ENCODE peak calls at places on chromosomes 2 and 18, in eight cellular contexts. R, T, O, Y, D, L, N and W are unnamed samples.
A peak's percentile ranks its signal among the peaks of the same experiment; 100 is the strongest.

GRCh38 chr2:178271629-178272333 is 77.5 kb downstream of the OSBPL6 start:
- DNase-seq in R (no peak), T (no peak), O (no peak), Y (no peak), D (peak; percentile 24), L (no peak), N (no peak), W (peak; percentile 84)

GRCh38 chr2:73071452-73072399 is at the start of gene SFXN5:
- DNase-seq in R (peak; percentile 97), T (peak; percentile 87), O (peak; percentile 94), Y (peak; percentile 76), D (peak; percentile 68), L (peak; percentile 84), N (peak; percentile 89), W (peak; percentile 86)

GRCh38 chr2:217064234-217065103 is 204.6 kb upstream of the TNP1 start:
- DNase-seq in R (peak; percentile 61), T (no peak), O (no peak), Y (no peak), D (no peak), L (no peak), N (no peak), W (no peak)

GRCh38 chr2:3186766-3187165 is 190.9 kb downstream of the EIPR1 start:
- DNase-seq in R (no peak), T (no peak), O (no peak), Y (no peak), D (no peak), L (no peak), N (no peak), W (no peak)

GRCh38 chr2:70616168-70616694 is 62.6 kb upstream of the TGFA start:
- DNase-seq in R (no peak), T (no peak), O (no peak), Y (no peak), D (no peak), L (no peak), N (no peak), W (peak; percentile 99)

GRCh38 chr18:37270046-37270665 is 295.4 kb downstream of the CELF4 start:
- DNase-seq in R (peak; percentile 85), T (no peak), O (peak; percentile 38), Y (no peak), D (peak; percentile 10), L (peak; percentile 50), N (peak; percentile 9), W (peak; percentile 36)

GRCh38 chr2:44005831-44006230 is 10.0 kb upstream of the LRPPRC start:
- DNase-seq in R (no peak), T (no peak), O (no peak), Y (no peak), D (no peak), L (peak; percentile 15), N (no peak), W (peak; percentile 17)

GRCh38 chr2:199999166-199999565 is 43.8 kb downstream of the MAIP1 start:
- DNase-seq in R (no peak), T (no peak), O (no peak), Y (no peak), D (no peak), L (peak; percentile 19), N (no peak), W (peak; percentile 45)

GRCh38 chr18:6543330-6543908 is 128.7 kb upstream of the L3MBTL4 start:
- DNase-seq in R (peak; percentile 64), T (no peak), O (peak; percentile 60), Y (no peak), D (no peak), L (peak; percentile 51), N (peak; percentile 38), W (peak; percentile 27)

GRCh38 chr2:175684466-175684865 is 317.6 kb downstream of the LNPK start:
- DNase-seq in R (peak; percentile 49), T (no peak), O (no peak), Y (no peak), D (no peak), L (no peak), N (no peak), W (peak; percentile 1)

GRCh38 chr18:48834421-48835011 is 116.2 kb downstream of the SMAD7 start:
- DNase-seq in R (no peak), T (peak; percentile 71), O (peak; percentile 90), Y (peak; percentile 74), D (peak; percentile 65), L (peak; percentile 99), N (peak; percentile 84), W (peak; percentile 94)

GRCh38 chr2:52717836-52718235 is 1049.8 kb upstream of the CHAC2 start:
- DNase-seq in R (no peak), T (no peak), O (no peak), Y (no peak), D (no peak), L (no peak), N (no peak), W (no peak)

GRCh38 chr18:28284132-28284531 is 107.2 kb upstream of the CDH2 start:
- DNase-seq in R (no peak), T (no peak), O (no peak), Y (no peak), D (no peak), L (peak; percentile 1), N (no peak), W (peak; percentile 54)

GRCh38 chr2:151826737-151827157 is 1.5 kb downstream of the ARL5A start:
- DNase-seq in R (no peak), T (no peak), O (peak; percentile 72), Y (no peak), D (no peak), L (peak; percentile 48), N (no peak), W (no peak)

GRCh38 chr2:120606931-120607330 is 128.7 kb upstream of the GLI2 start:
- DNase-seq in R (no peak), T (no peak), O (no peak), Y (no peak), D (no peak), L (no peak), N (no peak), W (no peak)

GRCh38 chr2:212547716-212548458 is 9.3 kb upstream of the ERBB4 start:
- DNase-seq in R (no peak), T (no peak), O (no peak), Y (no peak), D (no peak), L (no peak), N (no peak), W (no peak)

GRCh38 chr2:232333361-232334135 is 45.0 kb upstream of the ALPP start:
- DNase-seq in R (peak; percentile 54), T (no peak), O (peak; percentile 14), Y (no peak), D (no peak), L (no peak), N (no peak), W (peak; percentile 73)